ENCODE peak calls at places on chromosomes 4 and X, in seven cellular contexts. One of them, this sample, is unnamed.

GRCh38 chrX:18228069-18228468 is 7.4 kb upstream of the BEND2 start:
- DNase-seq in AG09319: no peak
- DNase-seq in progenitor cell of endocrine pancreas: no peak
- DNase-seq in CD8-positive, alpha-beta T cell: no peak
- DNase-seq in esophagus squamous epithelium: no peak
- DNase-seq in lower leg skin: no peak
- DNase-seq in ovary: no peak
- DNase-seq in this sample: no peak

GRCh38 chrX:137432609-137433008 is 133.3 kb upstream of the ZIC3 start:
- DNase-seq in AG09319: no peak
- DNase-seq in progenitor cell of endocrine pancreas: no peak
- DNase-seq in CD8-positive, alpha-beta T cell: no peak
- DNase-seq in esophagus squamous epithelium: no peak
- DNase-seq in lower leg skin: no peak
- DNase-seq in ovary: no peak
- DNase-seq in this sample: no peak

GRCh38 chrX:12767856-12768255 is 23.4 kb upstream of the PRPS2 start:
- DNase-seq in AG09319: no peak
- DNase-seq in progenitor cell of endocrine pancreas: no peak
- DNase-seq in CD8-positive, alpha-beta T cell: no peak
- DNase-seq in esophagus squamous epithelium: no peak
- DNase-seq in lower leg skin: no peak
- DNase-seq in ovary: no peak
- DNase-seq in this sample: no peak

GRCh38 chrX:125651426-125651825 is 331.8 kb downstream of the TEX13C start:
- DNase-seq in AG09319: no peak
- DNase-seq in progenitor cell of endocrine pancreas: no peak
- DNase-seq in CD8-positive, alpha-beta T cell: no peak
- DNase-seq in esophagus squamous epithelium: no peak
- DNase-seq in lower leg skin: no peak
- DNase-seq in ovary: no peak
- DNase-seq in this sample: no peak

GRCh38 chr4:37383579-37384229 is 139.2 kb downstream of the NWD2 start:
- DNase-seq in AG09319: no peak
- DNase-seq in progenitor cell of endocrine pancreas: no peak
- DNase-seq in CD8-positive, alpha-beta T cell: no peak
- DNase-seq in esophagus squamous epithelium: no peak
- DNase-seq in lower leg skin: no peak
- DNase-seq in ovary: no peak
- DNase-seq in this sample: no peak

GRCh38 chr4:53854991-53855885 is 209.2 kb downstream of the CHIC2 start:
- DNase-seq in AG09319: peak
- DNase-seq in progenitor cell of endocrine pancreas: no peak
- DNase-seq in CD8-positive, alpha-beta T cell: no peak
- DNase-seq in esophagus squamous epithelium: no peak
- DNase-seq in lower leg skin: no peak
- DNase-seq in ovary: no peak
- DNase-seq in this sample: no peak

GRCh38 chr4:117093581-117093980 is 8.2 kb upstream of the TRAM1L1 start:
- DNase-seq in AG09319: no peak
- DNase-seq in progenitor cell of endocrine pancreas: no peak
- DNase-seq in CD8-positive, alpha-beta T cell: no peak
- DNase-seq in esophagus squamous epithelium: no peak
- DNase-seq in lower leg skin: no peak
- DNase-seq in ovary: no peak
- DNase-seq in this sample: no peak

GRCh38 chr4:13143704-13144103 is 340.4 kb downstream of the RAB28 start:
- DNase-seq in AG09319: no peak
- DNase-seq in progenitor cell of endocrine pancreas: no peak
- DNase-seq in CD8-positive, alpha-beta T cell: no peak
- DNase-seq in esophagus squamous epithelium: no peak
- DNase-seq in lower leg skin: no peak
- DNase-seq in ovary: no peak
- DNase-seq in this sample: no peak

GRCh38 chr4:29948451-29948850 is 771.7 kb upstream of the PCDH7 start:
- DNase-seq in AG09319: no peak
- DNase-seq in progenitor cell of endocrine pancreas: no peak
- DNase-seq in CD8-positive, alpha-beta T cell: no peak
- DNase-seq in esophagus squamous epithelium: no peak
- DNase-seq in lower leg skin: no peak
- DNase-seq in ovary: no peak
- DNase-seq in this sample: no peak

GRCh38 chrX:135000516-135000915 is 9.7 kb downstream of the SMIM10 start:
- DNase-seq in AG09319: no peak
- DNase-seq in progenitor cell of endocrine pancreas: no peak
- DNase-seq in CD8-positive, alpha-beta T cell: no peak
- DNase-seq in esophagus squamous epithelium: no peak
- DNase-seq in lower leg skin: no peak
- DNase-seq in ovary: no peak
- DNase-seq in this sample: no peak

GRCh38 chr4:150082241-150082640 is 4.0 kb downstream of the DCLK2 start:
- DNase-seq in AG09319: no peak
- DNase-seq in progenitor cell of endocrine pancreas: no peak
- DNase-seq in CD8-positive, alpha-beta T cell: no peak
- DNase-seq in esophagus squamous epithelium: no peak
- DNase-seq in lower leg skin: no peak
- DNase-seq in ovary: no peak
- DNase-seq in this sample: no peak

GRCh38 chr4:118790544-118790943 is 45.4 kb downstream of the SEC24D start:
- DNase-seq in AG09319: no peak
- DNase-seq in progenitor cell of endocrine pancreas: no peak
- DNase-seq in CD8-positive, alpha-beta T cell: no peak
- DNase-seq in esophagus squamous epithelium: no peak
- DNase-seq in lower leg skin: no peak
- DNase-seq in ovary: no peak
- DNase-seq in this sample: no peak

GRCh38 chrX:41259516-41259915 is 74.4 kb upstream of the DDX3X start:
- DNase-seq in AG09319: no peak
- DNase-seq in progenitor cell of endocrine pancreas: no peak
- DNase-seq in CD8-positive, alpha-beta T cell: no peak
- DNase-seq in esophagus squamous epithelium: no peak
- DNase-seq in lower leg skin: no peak
- DNase-seq in ovary: peak
- DNase-seq in this sample: no peak

GRCh38 chr4:856468-856901 is 30.6 kb upstream of the CPLX1 start:
- DNase-seq in AG09319: no peak
- DNase-seq in progenitor cell of endocrine pancreas: no peak
- DNase-seq in CD8-positive, alpha-beta T cell: peak
- DNase-seq in esophagus squamous epithelium: no peak
- DNase-seq in lower leg skin: no peak
- DNase-seq in ovary: no peak
- DNase-seq in this sample: no peak

GRCh38 chr4:170259631-170260153 is 169.9 kb upstream of the AADAT start:
- DNase-seq in AG09319: peak
- DNase-seq in progenitor cell of endocrine pancreas: peak
- DNase-seq in CD8-positive, alpha-beta T cell: no peak
- DNase-seq in esophagus squamous epithelium: no peak
- DNase-seq in lower leg skin: peak
- DNase-seq in ovary: peak
- DNase-seq in this sample: peak

GRCh38 chr4:3485011-3485881 is 22.1 kb downstream of the DOK7 start:
- DNase-seq in AG09319: no peak
- DNase-seq in progenitor cell of endocrine pancreas: no peak
- DNase-seq in CD8-positive, alpha-beta T cell: no peak
- DNase-seq in esophagus squamous epithelium: no peak
- DNase-seq in lower leg skin: no peak
- DNase-seq in ovary: no peak
- DNase-seq in this sample: no peak

GRCh38 chr4:125518281-125518680 is 203.5 kb downstream of the FAT4 start:
- DNase-seq in AG09319: no peak
- DNase-seq in progenitor cell of endocrine pancreas: no peak
- DNase-seq in CD8-positive, alpha-beta T cell: no peak
- DNase-seq in esophagus squamous epithelium: no peak
- DNase-seq in lower leg skin: no peak
- DNase-seq in ovary: no peak
- DNase-seq in this sample: no peak

GRCh38 chrX:3939967-3940610 is 226.6 kb upstream of the PRKX start:
- DNase-seq in AG09319: no peak
- DNase-seq in progenitor cell of endocrine pancreas: no peak
- DNase-seq in CD8-positive, alpha-beta T cell: no peak
- DNase-seq in esophagus squamous epithelium: no peak
- DNase-seq in lower leg skin: no peak
- DNase-seq in ovary: no peak
- DNase-seq in this sample: no peak

GRCh38 chr4:186693159-186693815 is 30.4 kb downstream of the FAT1 start:
- DNase-seq in AG09319: peak
- DNase-seq in progenitor cell of endocrine pancreas: no peak
- DNase-seq in CD8-positive, alpha-beta T cell: no peak
- DNase-seq in esophagus squamous epithelium: no peak
- DNase-seq in lower leg skin: peak
- DNase-seq in ovary: no peak
- DNase-seq in this sample: peak

GRCh38 chr4:81471361-81472248 is at the start of gene RASGEF1B:
- DNase-seq in AG09319: peak
- DNase-seq in progenitor cell of endocrine pancreas: peak
- DNase-seq in CD8-positive, alpha-beta T cell: peak
- DNase-seq in esophagus squamous epithelium: peak
- DNase-seq in lower leg skin: peak
- DNase-seq in ovary: peak
- DNase-seq in this sample: peak

GRCh38 chrX:39705299-39705698 is 392.5 kb downstream of the BCOR start:
- DNase-seq in AG09319: peak
- DNase-seq in progenitor cell of endocrine pancreas: no peak
- DNase-seq in CD8-positive, alpha-beta T cell: no peak
- DNase-seq in esophagus squamous epithelium: no peak
- DNase-seq in lower leg skin: peak
- DNase-seq in ovary: peak
- DNase-seq in this sample: peak

GRCh38 chr4:176981074-176981473 is 188.4 kb upstream of the VEGFC start:
- DNase-seq in AG09319: no peak
- DNase-seq in progenitor cell of endocrine pancreas: no peak
- DNase-seq in CD8-positive, alpha-beta T cell: no peak
- DNase-seq in esophagus squamous epithelium: no peak
- DNase-seq in lower leg skin: no peak
- DNase-seq in ovary: no peak
- DNase-seq in this sample: no peak

GRCh38 chr4:162506253-162506652 is 342.5 kb upstream of the FSTL5 start:
- DNase-seq in AG09319: no peak
- DNase-seq in progenitor cell of endocrine pancreas: no peak
- DNase-seq in CD8-positive, alpha-beta T cell: no peak
- DNase-seq in esophagus squamous epithelium: no peak
- DNase-seq in lower leg skin: no peak
- DNase-seq in ovary: no peak
- DNase-seq in this sample: no peak

GRCh38 chr4:184805462-184806245 is 20.1 kb downstream of the ACSL1 start:
- DNase-seq in AG09319: no peak
- DNase-seq in progenitor cell of endocrine pancreas: no peak
- DNase-seq in CD8-positive, alpha-beta T cell: no peak
- DNase-seq in esophagus squamous epithelium: no peak
- DNase-seq in lower leg skin: peak
- DNase-seq in ovary: peak
- DNase-seq in this sample: peak
- TF ChIP-seq CTCF in AG09319: no peak
- TF ChIP-seq CTCF in progenitor cell of endocrine pancreas: no peak
- TF ChIP-seq CTCF in CD8-positive, alpha-beta T cell: no peak
- TF ChIP-seq CTCF in esophagus squamous epithelium: no peak
- TF ChIP-seq CTCF in lower leg skin: no peak
- TF ChIP-seq CTCF in ovary: no peak
- TF ChIP-seq CTCF in this sample: no peak

GRCh38 chr4:87500107-87500462 is 29.1 kb downstream of the SPARCL1 start:
- DNase-seq in AG09319: no peak
- DNase-seq in progenitor cell of endocrine pancreas: no peak
- DNase-seq in CD8-positive, alpha-beta T cell: no peak
- DNase-seq in esophagus squamous epithelium: no peak
- DNase-seq in lower leg skin: no peak
- DNase-seq in ovary: no peak
- DNase-seq in this sample: no peak

GRCh38 chr4:87498446-87498900 is 30.7 kb downstream of the SPARCL1 start:
- DNase-seq in AG09319: peak
- DNase-seq in progenitor cell of endocrine pancreas: no peak
- DNase-seq in CD8-positive, alpha-beta T cell: no peak
- DNase-seq in esophagus squamous epithelium: no peak
- DNase-seq in lower leg skin: no peak
- DNase-seq in ovary: no peak
- DNase-seq in this sample: no peak

GRCh38 chr4:87497586-87497985 is 31.6 kb downstream of the SPARCL1 start:
- DNase-seq in AG09319: no peak
- DNase-seq in progenitor cell of endocrine pancreas: no peak
- DNase-seq in CD8-positive, alpha-beta T cell: no peak
- DNase-seq in esophagus squamous epithelium: no peak
- DNase-seq in lower leg skin: no peak
- DNase-seq in ovary: no peak
- DNase-seq in this sample: no peak

GRCh38 chr4:87499415-87500106 is 29.6 kb downstream of the SPARCL1 start:
- DNase-seq in AG09319: no peak
- DNase-seq in progenitor cell of endocrine pancreas: no peak
- DNase-seq in CD8-positive, alpha-beta T cell: no peak
- DNase-seq in esophagus squamous epithelium: no peak
- DNase-seq in lower leg skin: no peak
- DNase-seq in ovary: no peak
- DNase-seq in this sample: no peak

GRCh38 chr4:87497141-87497540 is 32.0 kb downstream of the SPARCL1 start:
- DNase-seq in AG09319: no peak
- DNase-seq in progenitor cell of endocrine pancreas: no peak
- DNase-seq in CD8-positive, alpha-beta T cell: no peak
- DNase-seq in esophagus squamous epithelium: no peak
- DNase-seq in lower leg skin: no peak
- DNase-seq in ovary: no peak
- DNase-seq in this sample: no peak
- TF ChIP-seq CTCF in AG09319: peak
- TF ChIP-seq CTCF in progenitor cell of endocrine pancreas: peak
- TF ChIP-seq CTCF in CD8-positive, alpha-beta T cell: no peak
- TF ChIP-seq CTCF in esophagus squamous epithelium: no peak
- TF ChIP-seq CTCF in lower leg skin: no peak
- TF ChIP-seq CTCF in ovary: no peak
- TF ChIP-seq CTCF in this sample: peak

DNA sequence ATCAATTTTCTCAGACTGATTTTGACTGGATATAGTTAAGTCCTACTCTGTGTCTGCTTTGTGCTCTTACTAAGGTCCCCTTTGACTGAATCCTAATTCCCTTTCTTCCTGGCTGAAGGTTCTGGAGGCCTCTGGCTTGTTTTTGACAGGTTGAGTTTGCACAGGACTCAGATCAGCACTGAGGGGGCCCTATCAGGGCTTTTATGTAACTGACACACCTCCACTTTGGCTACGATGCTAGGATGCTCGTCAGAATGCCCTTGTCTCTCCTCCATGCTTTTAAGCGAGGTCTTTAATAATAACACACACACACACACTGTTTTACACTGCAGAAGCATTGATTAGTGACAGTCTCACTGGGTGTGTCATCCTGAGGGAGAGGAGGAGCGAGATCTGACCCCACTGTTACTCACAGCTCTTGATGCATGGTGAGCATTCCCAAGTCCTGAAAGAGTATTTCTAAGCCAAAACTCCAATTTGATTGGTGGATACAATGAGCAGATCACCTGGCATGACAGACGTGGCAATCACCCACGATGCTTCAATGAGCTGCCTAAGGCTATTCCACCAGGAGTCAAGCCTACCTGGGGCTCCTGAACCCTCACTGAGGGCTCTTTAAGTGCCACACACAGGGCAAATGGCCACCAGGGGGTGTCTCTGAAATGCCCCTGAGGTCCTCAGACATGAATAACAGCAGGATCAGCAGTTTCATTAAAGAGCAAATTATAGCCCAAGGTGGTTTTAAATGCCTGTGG is 130.4 kb upstream of the CPEB2 start:
- DNase-seq in AG09319: no peak
- DNase-seq in progenitor cell of endocrine pancreas: no peak
- DNase-seq in CD8-positive, alpha-beta T cell: peak
- DNase-seq in esophagus squamous epithelium: no peak
- DNase-seq in lower leg skin: no peak
- DNase-seq in ovary: no peak
- DNase-seq in this sample: no peak
- TF ChIP-seq CTCF in AG09319: peak
- TF ChIP-seq CTCF in progenitor cell of endocrine pancreas: peak
- TF ChIP-seq CTCF in CD8-positive, alpha-beta T cell: no peak
- TF ChIP-seq CTCF in esophagus squamous epithelium: peak
- TF ChIP-seq CTCF in lower leg skin: no peak
- TF ChIP-seq CTCF in ovary: no peak
- TF ChIP-seq CTCF in this sample: no peak

GRCh38 chr4:121464854-121465253 is 84.0 kb upstream of the QRFPR start:
- DNase-seq in AG09319: no peak
- DNase-seq in progenitor cell of endocrine pancreas: no peak
- DNase-seq in CD8-positive, alpha-beta T cell: no peak
- DNase-seq in esophagus squamous epithelium: no peak
- DNase-seq in lower leg skin: no peak
- DNase-seq in ovary: no peak
- DNase-seq in this sample: no peak
- TF ChIP-seq CTCF in AG09319: no peak
- TF ChIP-seq CTCF in progenitor cell of endocrine pancreas: no peak
- TF ChIP-seq CTCF in CD8-positive, alpha-beta T cell: no peak
- TF ChIP-seq CTCF in esophagus squamous epithelium: no peak
- TF ChIP-seq CTCF in lower leg skin: no peak
- TF ChIP-seq CTCF in ovary: no peak
- TF ChIP-seq CTCF in this sample: no peak

This sample was measured in right atrium auricular region.